ENCODE peak calls at places on chromosomes 7 and 10, in four cellular contexts. One of them, this sample, is unnamed.

GRCh38 chr10:75024971-75025523 is 86.4 kb upstream of the SAMD8 start:
- DNase-seq in colonic mucosa: peak
- DNase-seq in astrocyte: no peak
- DNase-seq in PC-3: no peak
- DNase-seq in this sample: no peak

GRCh38 chr7:105829681-105830322 is 46.6 kb downstream of the ATXN7L1 start:
- DNase-seq in astrocyte: no peak
- DNase-seq in colonic mucosa: no peak
- DNase-seq in PC-3: peak
- DNase-seq in this sample: no peak

GRCh38 chr7:150950496-150951180 is 27.5 kb downstream of the KCNH2 start:
- DNase-seq in astrocyte: no peak
- DNase-seq in PC-3: no peak
- DNase-seq in colonic mucosa: no peak
- DNase-seq in this sample: no peak

GRCh38 chr10:21496285-21497176 is 29.0 kb downstream of the SKIDA1 start:
- DNase-seq in astrocyte: no peak
- DNase-seq in PC-3: peak
- DNase-seq in colonic mucosa: peak
- DNase-seq in this sample: peak

GRCh38 chr10:114352653-114353298 is 51.5 kb downstream of the AFAP1L2 start:
- DNase-seq in astrocyte: no peak
- DNase-seq in colonic mucosa: no peak
- DNase-seq in PC-3: no peak
- DNase-seq in this sample: no peak

GRCh38 chr10:18437486-18437885 is 213.9 kb downstream of the NSUN6 start:
- DNase-seq in colonic mucosa: no peak
- DNase-seq in PC-3: peak
- DNase-seq in astrocyte: peak
- DNase-seq in this sample: no peak

GRCh38 chr10:61097026-61097425 is 153.0 kb upstream of the RHOBTB1 start:
- DNase-seq in colonic mucosa: no peak
- DNase-seq in astrocyte: peak
- DNase-seq in PC-3: no peak
- DNase-seq in this sample: no peak

GRCh38 chr7:74481458-74482324 is 28.0 kb downstream of the GTF2IRD1 start:
- DNase-seq in colonic mucosa: no peak
- DNase-seq in astrocyte: no peak
- DNase-seq in PC-3: no peak
- DNase-seq in this sample: no peak

GRCh38 chr7:22728416-22729029 is 1.5 kb downstream of the IL6 start:
- DNase-seq in colonic mucosa: no peak
- DNase-seq in astrocyte: peak
- DNase-seq in PC-3: peak
- DNase-seq in this sample: peak

GRCh38 chr7:123871998-123872867 is 27.3 kb downstream of the HYAL4 start:
- DNase-seq in colonic mucosa: peak
- DNase-seq in PC-3: peak
- DNase-seq in astrocyte: peak
- DNase-seq in this sample: peak

GRCh38 chr7:10122573-10123100 is 851.0 kb upstream of the PHF14 start:
- DNase-seq in astrocyte: no peak
- DNase-seq in PC-3: no peak
- DNase-seq in colonic mucosa: no peak
- DNase-seq in this sample: peak

GRCh38 chr10:44991571-44991970 is 9.2 kb upstream of the ZNF22 start:
- DNase-seq in PC-3: no peak
- DNase-seq in colonic mucosa: no peak
- DNase-seq in astrocyte: no peak
- DNase-seq in this sample: no peak

GRCh38 chr10:74738052-74738451 is 88.3 kb upstream of the KAT6B start:
- DNase-seq in astrocyte: no peak
- DNase-seq in colonic mucosa: no peak
- DNase-seq in PC-3: peak
- DNase-seq in this sample: no peak

GRCh38 chr10:93680414-93681047 is 21.9 kb downstream of the FRA10AC1 start:
- DNase-seq in colonic mucosa: no peak
- DNase-seq in PC-3: peak
- DNase-seq in astrocyte: peak
- DNase-seq in this sample: peak

GRCh38 chr10:4678951-4679671 is 146.9 kb upstream of the AKR1E2 start:
- DNase-seq in astrocyte: no peak
- DNase-seq in PC-3: no peak
- DNase-seq in colonic mucosa: peak
- DNase-seq in this sample: no peak
- H3K9ac ChIP-seq in astrocyte: peak
- H3K9ac ChIP-seq in PC-3: peak
- H3K9ac ChIP-seq in colonic mucosa: no peak
- H3K9ac ChIP-seq in this sample: no peak

GRCh38 chr10:46266506-46266985 is 20.3 kb upstream of the ANTXRL start:
- DNase-seq in astrocyte: no peak
- DNase-seq in colonic mucosa: no peak
- DNase-seq in PC-3: no peak
- DNase-seq in this sample: no peak

GRCh38 chr10:46264737-46265368 is 21.9 kb upstream of the ANTXRL start:
- DNase-seq in PC-3: no peak
- DNase-seq in colonic mucosa: peak
- DNase-seq in astrocyte: no peak
- DNase-seq in this sample: no peak

GRCh38 chr10:46265981-46266505 is 20.8 kb upstream of the ANTXRL start:
- DNase-seq in PC-3: no peak
- DNase-seq in astrocyte: no peak
- DNase-seq in colonic mucosa: no peak
- DNase-seq in this sample: no peak

GRCh38 chr10:46268076-46268881 is 18.5 kb upstream of the ANTXRL start:
- DNase-seq in colonic mucosa: peak
- DNase-seq in astrocyte: no peak
- DNase-seq in PC-3: no peak
- DNase-seq in this sample: no peak

DNA sequence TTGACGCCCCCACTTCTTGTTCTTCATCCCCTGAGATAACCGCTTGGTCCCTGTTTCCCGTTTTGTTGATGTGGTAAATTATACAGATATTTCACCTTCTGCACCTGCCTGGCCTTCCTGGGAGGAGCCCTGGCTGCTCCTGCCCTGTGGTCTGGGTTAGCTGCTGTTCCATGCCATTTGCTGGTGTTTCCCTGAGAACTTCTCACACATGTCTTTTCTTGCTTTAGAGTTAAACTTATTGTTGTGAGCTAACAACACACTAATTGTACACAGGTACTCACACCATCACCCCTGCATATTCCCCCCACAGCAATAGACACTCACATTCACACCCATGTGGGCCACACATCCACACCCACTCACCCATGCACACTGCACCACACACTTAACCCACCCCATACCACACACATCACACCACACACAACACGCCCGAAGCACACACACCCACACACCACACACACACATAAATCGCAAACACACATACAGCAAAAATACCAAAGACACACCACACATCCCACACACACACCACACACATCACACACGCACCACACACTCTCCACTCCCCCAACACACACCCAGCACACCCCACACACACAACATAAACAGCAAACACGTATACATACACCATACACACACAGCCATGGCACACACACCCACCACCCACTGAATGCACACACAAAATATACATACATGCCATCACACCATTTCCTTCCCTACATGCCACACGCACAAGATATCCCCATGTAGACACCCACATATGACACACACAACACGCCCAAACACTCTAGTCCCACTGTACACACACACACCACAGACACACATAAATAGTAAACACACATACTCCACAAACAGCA is 19.4 kb upstream of the ANTXRL start:
- DNase-seq in astrocyte: no peak
- DNase-seq in PC-3: no peak
- DNase-seq in colonic mucosa: peak
- DNase-seq in this sample: no peak
- H3K4me3 ChIP-seq in astrocyte: no peak
- H3K4me3 ChIP-seq in PC-3: no peak
- H3K4me3 ChIP-seq in colonic mucosa: no peak
- H3K4me3 ChIP-seq in this sample: no peak

DNA sequence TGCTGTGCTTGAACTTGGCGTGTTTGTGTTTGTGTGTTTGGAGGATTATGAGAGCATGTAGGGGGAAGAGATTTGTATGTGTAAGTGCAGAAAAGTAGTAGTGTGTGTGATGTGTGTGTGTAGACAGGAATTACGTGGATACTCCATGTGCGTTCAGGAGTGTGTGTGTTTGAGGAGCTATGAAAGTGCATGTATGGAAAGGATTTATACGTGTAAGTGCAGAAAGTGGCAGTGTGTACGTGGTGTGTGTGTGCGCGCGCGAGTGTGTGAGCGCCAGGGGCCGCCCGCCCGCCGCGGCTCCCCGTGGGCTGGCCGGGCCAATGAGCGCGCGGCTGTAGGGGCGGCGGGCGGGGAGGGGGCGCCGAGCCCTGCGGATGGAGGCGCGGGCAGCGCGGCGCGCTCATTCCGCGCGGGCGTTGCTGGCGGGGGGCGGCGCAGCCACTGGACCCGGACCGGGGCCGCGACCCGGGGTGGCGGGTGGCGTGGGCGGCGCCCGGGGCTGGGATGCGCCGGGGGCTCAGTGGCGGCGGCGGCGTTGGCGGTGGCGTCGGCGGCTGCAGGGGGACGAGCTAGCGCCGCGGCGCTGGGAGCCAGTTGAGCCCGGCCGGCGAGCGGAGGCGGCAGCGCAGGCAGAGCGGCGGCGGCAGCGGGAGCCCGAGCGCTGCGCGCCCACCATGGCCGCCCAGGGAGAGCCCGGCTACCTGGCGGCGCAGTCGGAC is at the start of gene BICC1:
- DNase-seq in colonic mucosa: peak
- DNase-seq in astrocyte: peak
- DNase-seq in PC-3: peak
- DNase-seq in this sample: peak
- TF ChIP-seq CTCF in colonic mucosa: no peak
- TF ChIP-seq CTCF in astrocyte: no peak
- TF ChIP-seq CTCF in PC-3: no peak
- TF ChIP-seq CTCF in this sample: no peak

DNA sequence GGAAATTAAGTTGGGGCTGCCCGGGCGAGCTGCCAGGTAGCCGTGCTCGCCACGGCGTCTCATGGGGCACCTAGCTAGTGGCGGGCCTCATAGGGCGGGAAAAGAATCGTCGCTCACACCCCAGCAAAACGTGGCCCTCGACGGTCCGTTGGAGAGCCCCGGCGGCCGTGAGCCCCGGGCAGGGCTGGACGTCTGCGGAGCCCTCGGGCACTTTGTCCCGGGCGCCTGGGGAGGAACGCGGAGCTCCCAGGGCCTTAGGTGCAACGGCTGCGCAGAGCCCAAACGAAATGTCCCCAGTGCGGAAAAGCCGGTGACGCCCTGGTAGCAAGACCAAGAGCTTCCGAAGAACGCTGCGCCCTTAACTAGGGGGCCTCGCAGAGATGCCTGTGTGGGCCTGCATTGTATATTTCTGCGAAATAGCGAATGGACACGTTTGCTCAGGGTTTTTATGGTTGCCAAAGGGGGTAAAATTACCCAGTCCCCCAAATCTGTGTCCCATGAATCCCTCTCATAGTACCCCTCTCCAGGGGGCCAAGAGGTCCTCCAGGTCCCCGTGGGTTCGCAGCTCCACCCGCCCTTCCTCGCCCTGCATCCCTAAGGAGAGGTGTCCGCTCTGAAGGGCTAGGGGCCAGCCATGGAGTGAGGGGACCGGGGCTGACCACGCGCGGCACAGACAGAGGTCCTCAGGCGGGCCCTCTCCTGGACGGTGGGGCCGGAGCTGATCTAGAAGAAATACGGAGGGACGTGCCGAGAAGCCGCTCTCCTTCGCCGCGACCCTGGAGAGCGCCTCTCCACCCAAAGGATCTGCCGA is 1.0 kb upstream of the SFMBT2 start:
- DNase-seq in colonic mucosa: peak
- DNase-seq in astrocyte: no peak
- DNase-seq in PC-3: no peak
- DNase-seq in this sample: peak
- H3K9ac ChIP-seq in colonic mucosa: no peak
- H3K9ac ChIP-seq in astrocyte: no peak
- H3K9ac ChIP-seq in PC-3: no peak
- H3K9ac ChIP-seq in this sample: no peak

DNA sequence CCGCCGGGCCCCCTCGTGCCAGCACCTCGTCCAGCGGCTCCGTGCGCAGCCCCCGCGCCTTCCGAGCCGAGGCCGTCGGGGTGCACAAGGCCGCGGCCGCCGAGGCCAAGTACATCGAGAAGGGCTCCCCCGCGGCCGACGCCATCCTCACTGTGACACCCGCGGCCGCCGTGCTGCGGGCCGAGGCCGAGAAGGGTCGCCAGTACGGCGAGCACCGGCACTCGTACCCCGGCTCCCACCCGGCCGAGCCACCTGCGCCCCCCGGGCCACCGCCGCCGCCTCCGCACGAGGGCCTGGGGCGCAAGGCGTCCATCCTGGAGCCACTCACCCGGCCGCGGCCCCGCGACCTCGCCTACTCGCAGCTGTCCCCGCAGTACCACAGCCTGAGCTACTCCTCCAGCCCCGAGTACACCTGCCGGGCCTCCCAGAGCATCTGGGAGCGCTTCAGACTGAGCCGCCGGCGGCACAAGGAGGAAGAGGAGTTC is 76.5 kb downstream of the ELFN1 start:
- DNase-seq in PC-3: no peak
- DNase-seq in astrocyte: no peak
- DNase-seq in colonic mucosa: no peak
- DNase-seq in this sample: no peak
- H3K4me3 ChIP-seq in PC-3: no peak
- H3K4me3 ChIP-seq in astrocyte: no peak
- H3K4me3 ChIP-seq in colonic mucosa: no peak
- H3K4me3 ChIP-seq in this sample: no peak